ENCODE peak calls at places on chromosomes 11 and 22, in seven cellular contexts. U, D, Q, F, E, I and S are unnamed samples.

GRCh38 chr11:58507355-58507754 is 550 bp downstream of the OR5B21 start:
- DNase-seq in U (no peak), D (no peak), Q (no peak), F (no peak), E (no peak), I (no peak), S (no peak)

GRCh38 chr11:114925591-114925990 is 247.3 kb downstream of the NXPE2 start:
- DNase-seq in U (no peak), D (no peak), Q (no peak), F (no peak), E (no peak), I (no peak), S (no peak)

GRCh38 chr11:65661599-65662246 is 993 bp downstream of the RELA start:
- DNase-seq in U (no peak), D (no peak), Q (no peak), F (no peak), E (no peak), I (no peak), S (no peak)

GRCh38 chr22:46001046-46001425 is 24.1 kb upstream of the WNT7B start:
- DNase-seq in U (no peak), D (no peak), Q (no peak), F (no peak), E (no peak), I (no peak), S (no peak)

GRCh38 chr11:36763187-36763586 is 165.2 kb upstream of the RAG2 start:
- DNase-seq in U (no peak), D (no peak), Q (no peak), F (no peak), E (no peak), I (no peak), S (no peak)

GRCh38 chr11:27933992-27934829 is 173.7 kb downstream of the KIF18A start:
- DNase-seq in U (no peak), D (peak), Q (peak), F (no peak), E (no peak), I (no peak), S (peak)

GRCh38 chr22:32490279-32490678 is 15.7 kb downstream of the FBXO7 start:
- DNase-seq in U (no peak), D (no peak), Q (no peak), F (no peak), E (no peak), I (no peak), S (no peak)

GRCh38 chr11:3775761-3776406 is 21.5 kb downstream of the NUP98 start:
- DNase-seq in U (no peak), D (no peak), Q (no peak), F (no peak), E (no peak), I (no peak), S (no peak)

GRCh38 chr11:1351278-1351937 is 38.3 kb upstream of the BRSK2 start:
- DNase-seq in U (no peak), D (no peak), Q (peak), F (no peak), E (no peak), I (no peak), S (no peak)

GRCh38 chr11:61917043-61917356 is 366 bp downstream of the RAB3IL1 start:
- DNase-seq in U (no peak), D (no peak), Q (no peak), F (no peak), E (no peak), I (no peak), S (no peak)

GRCh38 chr11:72641900-72642814 is 32.1 kb downstream of the PDE2A start:
- DNase-seq in U (no peak), D (no peak), Q (peak), F (no peak), E (no peak), I (no peak), S (no peak)

GRCh38 chr22:29154364-29155048 is 51.2 kb upstream of the EMID1 start:
- DNase-seq in U (peak), D (peak), Q (peak), F (peak), E (peak), I (peak), S (no peak)

GRCh38 chr11:7672960-7673723 is at the start of gene CYB5R2:
- DNase-seq in U (no peak), D (no peak), Q (peak), F (no peak), E (no peak), I (peak), S (no peak)

GRCh38 chr11:73221996-73222395 is 3.9 kb downstream of the P2RY2 start:
- DNase-seq in U (no peak), D (no peak), Q (no peak), F (no peak), E (no peak), I (no peak), S (no peak)

GRCh38 chr11:33507967-33508366 is 192.7 kb downstream of the C11orf91 start:
- DNase-seq in U (no peak), D (no peak), Q (peak), F (no peak), E (no peak), I (no peak), S (no peak)

GRCh38 chr11:67304511-67305113 is 1.3 kb downstream of the SSH3 start:
- DNase-seq in U (no peak), D (no peak), Q (no peak), F (no peak), E (no peak), I (no peak), S (no peak)

GRCh38 chr11:70761094-70761905 is 363.0 kb downstream of the CTTN start:
- DNase-seq in U (no peak), D (no peak), Q (peak), F (no peak), E (no peak), I (no peak), S (no peak)

GRCh38 chr22:36562261-36562835 is 33.4 kb upstream of the EIF3D start:
- DNase-seq in U (no peak), D (no peak), Q (no peak), F (no peak), E (no peak), I (no peak), S (no peak)

GRCh38 chr22:46501701-46502100 is 35.7 kb downstream of the CELSR1 start:
- DNase-seq in U (no peak), D (peak), Q (no peak), F (no peak), E (no peak), I (no peak), S (peak)

GRCh38 chr11:122741613-122742012 is 86.1 kb downstream of the UBASH3B start:
- DNase-seq in U (no peak), D (no peak), Q (no peak), F (no peak), E (no peak), I (no peak), S (no peak)

GRCh38 chr11:111428113-111428876 is 49.2 kb upstream of the POU2AF1 start:
- DNase-seq in U (no peak), D (no peak), Q (no peak), F (no peak), E (no peak), I (no peak), S (no peak)

GRCh38 chr11:57568330-57568766 is 876 bp upstream of the UBE2L6 start:
- DNase-seq in U (no peak), D (no peak), Q (peak), F (peak), E (peak), I (no peak), S (no peak)

GRCh38 chr22:46238541-46238940 is 11.6 kb downstream of the CDPF1 start:
- DNase-seq in U (no peak), D (no peak), Q (no peak), F (no peak), E (no peak), I (no peak), S (no peak)

GRCh38 chr11:44404323-44404705 is 94.4 kb upstream of the ALX4 start:
- DNase-seq in U (no peak), D (no peak), Q (no peak), F (no peak), E (no peak), I (no peak), S (no peak)